ENCODE peak calls at places on chromosome 22, in five cellular contexts. One of them, this sample, is unnamed.

GRCh38 chr22:43449205-43449830 is 37.5 kb downstream of the MPPED1 start:
- DNase-seq in CD8-positive, alpha-beta memory T cell: no peak
- DNase-seq in ovary: no peak
- DNase-seq in ELF-1: peak; percentile 39
- DNase-seq in COR-L47: no peak
- DNase-seq in this sample: no peak

GRCh38 chr22:45503816-45504702 is 1.4 kb downstream of the FBLN1 start:
- DNase-seq in ovary: no peak
- DNase-seq in CD8-positive, alpha-beta memory T cell: no peak
- DNase-seq in COR-L47: no peak
- DNase-seq in ELF-1: peak; percentile 86
- DNase-seq in this sample: no peak

GRCh38 chr22:45831394-45831793 is 145.6 kb downstream of the WNT7B start:
- DNase-seq in COR-L47: no peak
- DNase-seq in ELF-1: no peak
- DNase-seq in CD8-positive, alpha-beta memory T cell: no peak
- DNase-seq in ovary: no peak
- DNase-seq in this sample: no peak

GRCh38 chr22:41481131-41481830 is 12.4 kb downstream of the ACO2 start:
- DNase-seq in ELF-1: no peak
- DNase-seq in ovary: no peak
- DNase-seq in CD8-positive, alpha-beta memory T cell: no peak
- DNase-seq in COR-L47: no peak
- DNase-seq in this sample: no peak

GRCh38 chr22:29469755-29470154 is 10.3 kb upstream of the NEFH start:
- DNase-seq in ELF-1: peak; percentile 53
- DNase-seq in CD8-positive, alpha-beta memory T cell: no peak
- DNase-seq in ovary: no peak
- DNase-seq in COR-L47: no peak
- DNase-seq in this sample: no peak

GRCh38 chr22:27100789-27101188 is 443.4 kb downstream of the MIAT start:
- DNase-seq in ovary: peak; percentile 57
- DNase-seq in ELF-1: peak; percentile 78
- DNase-seq in COR-L47: no peak
- DNase-seq in CD8-positive, alpha-beta memory T cell: no peak
- DNase-seq in this sample: no peak

GRCh38 chr22:46010177-46010867 is 33.4 kb upstream of the WNT7B start:
- DNase-seq in COR-L47: no peak
- DNase-seq in ELF-1: no peak
- DNase-seq in ovary: no peak
- DNase-seq in CD8-positive, alpha-beta memory T cell: no peak
- DNase-seq in this sample: no peak

GRCh38 chr22:41237707-41238569 is 2.8 kb downstream of the CHADL start:
- DNase-seq in COR-L47: peak; percentile 29
- DNase-seq in CD8-positive, alpha-beta memory T cell: peak; percentile 77
- DNase-seq in ovary: peak; percentile 67
- DNase-seq in ELF-1: peak; percentile 81
- DNase-seq in this sample: peak; percentile 76

GRCh38 chr22:43346521-43346929 is 3.4 kb upstream of the SCUBE1 start:
- DNase-seq in CD8-positive, alpha-beta memory T cell: peak; percentile 35
- DNase-seq in ovary: peak; percentile 69
- DNase-seq in COR-L47: peak; percentile 27
- DNase-seq in ELF-1: peak; percentile 81
- DNase-seq in this sample: peak; percentile 46

GRCh38 chr22:50112151-50113118 is 22.6 kb downstream of the MOV10L1 start:
- DNase-seq in ovary: peak; percentile 46
- DNase-seq in CD8-positive, alpha-beta memory T cell: no peak
- DNase-seq in COR-L47: no peak
- DNase-seq in ELF-1: peak; percentile 49
- DNase-seq in this sample: no peak

GRCh38 chr22:44453441-44454112 is 44.5 kb downstream of the RTL6 start:
- DNase-seq in COR-L47: no peak
- DNase-seq in ELF-1: no peak
- DNase-seq in ovary: no peak
- DNase-seq in CD8-positive, alpha-beta memory T cell: no peak
- DNase-seq in this sample: no peak

GRCh38 chr22:21951931-21952465 is 650 bp downstream of the PPM1F start:
- DNase-seq in ELF-1: peak; percentile 86
- DNase-seq in CD8-positive, alpha-beta memory T cell: no peak
- DNase-seq in COR-L47: no peak
- DNase-seq in ovary: peak; percentile 53
- DNase-seq in this sample: no peak